ENCODE peak calls at places on chromosomes 16 and 17, in nine cellular contexts. S, H, J, Z, A, O, M, G and E are unnamed samples.
A peak's percentile ranks its signal among the peaks of the same experiment; 100 is the strongest.

GRCh38 chr16:17555176-17555575 is 84.4 kb upstream of the XYLT1 start:
- DNase-seq in S (no peak), H (no peak), J (peak; percentile 29), Z (no peak), A (peak; percentile 64), O (peak; percentile 32), M (no peak), G (no peak), E (peak; percentile 36)

GRCh38 chr17:77326636-77327035 is 185.9 kb downstream of the SEC14L1 start:
- DNase-seq in S (peak; percentile 6), H (no peak), J (no peak), Z (peak; percentile 36), A (no peak), O (no peak), M (no peak), G (peak; percentile 37), E (peak; percentile 12)

GRCh38 chr16:50455288-50455845 is 86.6 kb upstream of the BRD7 start:
- DNase-seq in S (no peak), H (no peak), J (no peak), Z (no peak), A (no peak), O (no peak), M (no peak), G (no peak), E (no peak)

GRCh38 chr17:258045-258734 is 76.7 kb upstream of the DOC2B start:
- DNase-seq in S (peak; percentile 6), H (no peak), J (no peak), Z (no peak), A (no peak), O (no peak), M (no peak), G (no peak), E (no peak)

GRCh38 chr16:30609002-30609927 is 924 bp downstream of the ZNF689 start:
- DNase-seq in S (peak; percentile 60), H (peak; percentile 15), J (peak; percentile 45), Z (peak; percentile 80), A (no peak), O (no peak), M (peak; percentile 64), G (peak; percentile 40), E (peak; percentile 90)

GRCh38 chr16:49788505-49788904 is 67.4 kb downstream of the ZNF423 start:
- DNase-seq in S (no peak), H (no peak), J (no peak), Z (no peak), A (no peak), O (no peak), M (no peak), G (no peak), E (no peak)

GRCh38 chr16:87160218-87160617 is 157.0 kb downstream of the C16orf95 start:
- DNase-seq in S (no peak), H (no peak), J (no peak), Z (no peak), A (no peak), O (no peak), M (no peak), G (no peak), E (no peak)

GRCh38 chr17:75245011-75245410 is 16.4 kb downstream of the GGA3 start:
- DNase-seq in S (no peak), H (no peak), J (no peak), Z (no peak), A (no peak), O (no peak), M (no peak), G (no peak), E (no peak)

GRCh38 chr16:26985100-26986065 is 81.3 kb upstream of the C16orf82 start:
- DNase-seq in S (no peak), H (no peak), J (no peak), Z (peak; percentile 57), A (no peak), O (no peak), M (no peak), G (no peak), E (no peak)

GRCh38 chr17:51948128-51948527 is 210.4 kb downstream of the CA10 start:
- DNase-seq in S (no peak), H (peak; percentile 51), J (peak; percentile 34), Z (no peak), A (no peak), O (no peak), M (no peak), G (no peak), E (no peak)

GRCh38 chr16:15466886-15467781 is 32.7 kb downstream of the BMERB1 start:
- DNase-seq in S (no peak), H (peak; percentile 30), J (peak; percentile 42), Z (no peak), A (no peak), O (no peak), M (no peak), G (no peak), E (no peak)
- TF ChIP-seq CTCF in S (peak; percentile 83), H (peak; percentile 25), J (peak; percentile 36), Z (peak; percentile 31), A (no peak), O (no peak), M (no peak), G (no peak), E (no peak)

DNA sequence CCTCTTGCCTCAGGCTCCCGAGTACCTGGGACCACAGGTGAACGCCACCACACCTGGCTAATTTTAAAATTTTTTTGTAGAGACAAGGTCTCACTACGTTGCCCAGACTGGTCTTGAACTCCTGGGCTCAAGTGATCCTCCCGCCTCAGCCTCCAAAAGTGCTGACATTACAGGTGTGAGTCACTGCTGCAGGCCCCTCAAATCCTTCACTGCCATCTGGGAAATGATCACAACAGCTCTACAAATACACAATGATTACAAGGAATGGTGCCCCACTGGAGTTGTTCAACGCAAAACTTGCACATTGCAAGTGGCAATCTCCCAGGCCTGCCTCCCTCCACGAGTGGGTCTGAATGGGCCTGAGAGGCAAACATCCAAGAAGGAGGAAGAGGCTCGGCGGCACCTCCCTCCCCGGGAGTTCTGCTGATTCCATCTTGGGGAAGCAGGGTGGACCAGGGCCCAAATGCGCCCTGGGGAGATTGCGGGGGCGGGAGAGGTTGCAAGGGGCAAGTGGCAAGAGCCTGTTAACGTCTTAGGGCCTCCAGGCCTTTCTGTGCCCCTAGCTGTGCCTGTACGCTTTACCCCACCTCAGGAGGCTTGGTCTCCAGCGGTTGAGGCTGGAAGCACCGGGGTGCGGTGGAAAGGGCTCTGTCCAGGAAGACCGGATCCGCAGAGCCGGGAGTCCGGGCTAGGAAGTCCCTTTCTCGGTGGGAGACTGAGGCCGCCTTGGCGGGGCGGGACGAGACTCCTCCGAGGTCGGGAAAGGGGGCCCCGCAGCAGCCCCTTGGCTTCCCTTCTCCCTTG is 656 bp upstream of the IGFBP4 start:
- DNase-seq in S (no peak), H (peak; percentile 23), J (no peak), Z (no peak), A (no peak), O (no peak), M (no peak), G (no peak), E (no peak)
- TF ChIP-seq CTCF in S (no peak), H (no peak), J (no peak), Z (no peak), A (no peak), O (no peak), M (no peak), G (no peak), E (no peak)

GRCh38 chr17:4554997-4555799 is at the start of gene MYBBP1A:
- DNase-seq in S (peak; percentile 98), H (peak; percentile 86), J (peak; percentile 95), Z (peak; percentile 99), A (peak; percentile 95), O (peak; percentile 88), M (peak; percentile 99), G (peak; percentile 97), E (peak; percentile 99)
- TF ChIP-seq CTCF in S (peak; percentile 26), H (no peak), J (no peak), Z (peak; percentile 64), A (no peak), O (peak; percentile 5), M (no peak), G (no peak), E (no peak)

GRCh38 chr17:63445065-63445464 is 1.0 kb downstream of the CYB561 start:
- DNase-seq in S (no peak), H (no peak), J (no peak), Z (no peak), A (no peak), O (no peak), M (no peak), G (no peak), E (no peak)

GRCh38 chr17:63446981-63447687 is 1.0 kb upstream of the CYB561 start:
- DNase-seq in S (no peak), H (peak; percentile 29), J (no peak), Z (peak; percentile 90), A (no peak), O (no peak), M (no peak), G (no peak), E (peak; percentile 91)

GRCh38 chr17:63446218-63446980 is at the start of gene CYB561:
- DNase-seq in S (peak; percentile 87), H (peak; percentile 32), J (peak; percentile 85), Z (no peak), A (peak; percentile 48), O (peak; percentile 40), M (peak; percentile 96), G (peak; percentile 83), E (peak; percentile 63)

GRCh38 chr17:63444457-63444856 is 1.6 kb downstream of the CYB561 start:
- DNase-seq in S (no peak), H (no peak), J (no peak), Z (no peak), A (no peak), O (no peak), M (no peak), G (no peak), E (no peak)

DNA sequence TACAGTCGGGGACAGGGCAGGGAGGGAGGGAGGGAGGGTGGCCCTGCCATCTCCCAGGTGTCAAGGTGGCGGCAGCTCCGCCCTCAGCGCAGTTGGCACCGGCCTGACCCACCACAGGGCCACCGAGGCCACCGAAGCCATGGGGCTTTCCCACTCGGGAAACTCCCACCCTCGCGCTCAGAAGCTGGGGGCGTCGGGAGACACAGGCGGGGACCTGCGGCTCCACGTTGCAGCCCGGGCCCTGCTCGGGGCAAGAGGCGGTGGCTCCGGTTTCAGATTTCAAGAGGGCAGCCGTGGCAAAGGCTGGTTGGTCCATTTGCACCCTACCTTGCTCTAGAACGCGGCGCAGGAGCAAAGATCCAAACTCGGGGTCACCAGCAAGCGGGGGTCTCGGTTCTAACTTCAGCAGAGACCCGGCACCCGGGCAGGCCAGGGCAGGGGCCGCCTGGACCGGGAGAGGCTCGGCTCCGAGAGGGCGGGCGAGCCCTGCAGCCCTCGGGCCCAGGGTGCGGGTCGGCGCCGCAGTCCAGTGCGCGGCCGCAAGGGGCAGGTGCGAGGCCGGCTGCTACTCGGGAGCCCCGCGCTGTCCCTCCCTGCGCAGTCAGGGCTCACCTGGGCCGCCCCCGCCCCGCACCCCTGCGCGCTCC is 412 bp downstream of the CYB561 start:
- DNase-seq in S (peak; percentile 75), H (peak; percentile 24), J (peak; percentile 71), Z (peak; percentile 96), A (no peak), O (no peak), M (peak; percentile 78), G (peak; percentile 63), E (no peak)
- TF ChIP-seq CTCF in S (peak; percentile 55), H (peak; percentile 50), J (peak; percentile 64), Z (peak; percentile 82), A (peak; percentile 32), O (peak; percentile 17), M (peak; percentile 50), G (peak; percentile 59), E (no peak)

GRCh38 chr16:65744401-65744800 is 622.1 kb upstream of the CDH5 start:
- DNase-seq in S (no peak), H (no peak), J (no peak), Z (no peak), A (no peak), O (no peak), M (no peak), G (no peak), E (no peak)
- TF ChIP-seq CTCF in S (no peak), H (no peak), J (no peak), Z (no peak), A (no peak), O (no peak), M (no peak), G (no peak), E (no peak)